ENCODE peak calls at places on chromosomes 13 and 19, in ten cellular contexts. N is stimulated activated CD8-positive, alpha-beta memory T cell treated with anti-CD3 and anti-CD28 coated beads, Interleukin-15, amount 100 ng/mL, for 1 hour; O is brain microvascular endothelial cell; Z is Ammon's horn; Q is epithelial cell of esophagus; M is glutamatergic neuron; W is heart right ventricle; Y is stimulated activated naive CD4-positive, alpha-beta T cell; K is CD8-positive, alpha-beta T cell; R is RPMI7951. S is an unnamed sample.

GRCh38 chr19:56720281-56720680 is 48.7 kb upstream of the ZNF835 start:
- DNase-seq in N (no peak), O (no peak), Z (peak), Q (no peak), M (peak), W (peak), Y (no peak), K (no peak), R (peak), S (peak)

GRCh38 chr13:111599791-111600190 is 279.3 kb downstream of the TEX29 start:
- DNase-seq in N (no peak), O (no peak), Z (no peak), Q (no peak), M (no peak), W (no peak), Y (no peak), K (no peak), R (no peak), S (no peak)

GRCh38 chr19:19552811-19553210 is 14.7 kb downstream of the CILP2 start:
- DNase-seq in N (no peak), O (peak), Z (no peak), Q (peak), M (peak), W (no peak), Y (no peak), K (no peak), R (no peak), S (peak)

GRCh38 chr13:80083516-80084085 is 257.3 kb downstream of the SPRY2 start:
- DNase-seq in N (no peak), O (no peak), Z (peak), Q (no peak), M (no peak), W (no peak), Y (no peak), K (no peak), R (peak), S (no peak)

GRCh38 chr19:55702131-55702627 is 27.2 kb downstream of the EPN1 start:
- DNase-seq in N (no peak), O (no peak), Z (no peak), Q (no peak), M (no peak), W (no peak), Y (no peak), K (no peak), R (no peak), S (no peak)

GRCh38 chr13:31764556-31764955 is 25.2 kb downstream of the RXFP2 start:
- DNase-seq in N (no peak), O (no peak), Z (no peak), Q (no peak), M (no peak), W (no peak), Y (no peak), K (no peak), R (no peak), S (no peak)

GRCh38 chr19:55598034-55598433 is 1.3 kb downstream of the FIZ1 start:
- DNase-seq in N (no peak), O (no peak), Z (no peak), Q (no peak), M (no peak), W (no peak), Y (no peak), K (no peak), R (no peak), S (no peak)

GRCh38 chr19:7360393-7360984 is 11.8 kb downstream of the ARHGEF18 start:
- DNase-seq in N (no peak), O (no peak), Z (no peak), Q (no peak), M (no peak), W (no peak), Y (no peak), K (no peak), R (peak), S (no peak)

GRCh38 chr13:92833071-92833470 is 393.5 kb upstream of the GPC6 start:
- DNase-seq in N (no peak), O (no peak), Z (no peak), Q (peak), M (no peak), W (no peak), Y (no peak), K (no peak), R (no peak), S (no peak)

GRCh38 chr13:94664889-94665288 is 47.5 kb downstream of the SOX21 start:
- DNase-seq in N (no peak), O (no peak), Z (no peak), Q (no peak), M (no peak), W (no peak), Y (no peak), K (no peak), R (no peak), S (no peak)

GRCh38 chr19:2149980-2150793 is 1.2 kb downstream of the AP3D1 start:
- DNase-seq in N (no peak), O (no peak), Z (peak), Q (peak), M (no peak), W (no peak), Y (no peak), K (no peak), R (peak), S (peak)

GRCh38 chr19:35317464-35318043 is 11.4 kb upstream of the CD22 start:
- DNase-seq in N (no peak), O (no peak), Z (no peak), Q (no peak), M (no peak), W (no peak), Y (no peak), K (no peak), R (no peak), S (no peak)

GRCh38 chr13:36026556-36026955 is 104.6 kb downstream of the DCLK1 start:
- DNase-seq in N (no peak), O (no peak), Z (peak), Q (no peak), M (no peak), W (no peak), Y (no peak), K (no peak), R (no peak), S (no peak)

GRCh38 chr13:30108913-30109237 is 198.5 kb downstream of the KATNAL1 start:
- DNase-seq in N (no peak), O (no peak), Z (no peak), Q (peak), M (no peak), W (no peak), Y (no peak), K (no peak), R (no peak), S (peak)

GRCh38 chr19:48629599-48630288 is 7.4 kb downstream of the DBP start:
- DNase-seq in N (no peak), O (peak), Z (no peak), Q (peak), M (peak), W (peak), Y (peak), K (no peak), R (no peak), S (no peak)

GRCh38 chr13:80303225-80303811 is 37.6 kb downstream of the SPRY2 start:
- DNase-seq in N (no peak), O (no peak), Z (no peak), Q (no peak), M (no peak), W (no peak), Y (no peak), K (no peak), R (no peak), S (no peak)

GRCh38 chr19:50320596-50320995 is 8.6 kb downstream of the KCNC3 start:
- DNase-seq in N (no peak), O (no peak), Z (no peak), Q (no peak), M (no peak), W (no peak), Y (no peak), K (no peak), R (no peak), S (no peak)

GRCh38 chr13:37360556-37360955 is 238.0 kb downstream of the POSTN start:
- DNase-seq in N (no peak), O (no peak), Z (no peak), Q (peak), M (no peak), W (no peak), Y (no peak), K (no peak), R (no peak), S (no peak)

GRCh38 chr13:75165543-75166230 is 316.3 kb downstream of the TBC1D4 start:
- DNase-seq in N (no peak), O (no peak), Z (no peak), Q (no peak), M (no peak), W (no peak), Y (no peak), K (no peak), R (no peak), S (no peak)

GRCh38 chr13:44311011-44311481 is 62.6 kb upstream of the SERP2 start:
- DNase-seq in N (no peak), O (no peak), Z (no peak), Q (peak), M (no peak), W (no peak), Y (no peak), K (no peak), R (no peak), S (no peak)

GRCh38 chr13:21234537-21234936 is 58.1 kb downstream of the MRPL57 start:
- DNase-seq in N (no peak), O (no peak), Z (peak), Q (no peak), M (peak), W (no peak), Y (no peak), K (no peak), R (peak), S (peak)